ENCODE peak calls at places on chromosomes 6 and 20, in six cellular contexts. B is testis, M is Panc1, J is HepG2, K is cardiac muscle cell, R is mammary epithelial cell. L is an unnamed sample.

GRCh38 chr6:116215414-116215813 is 38.5 kb downstream of the TSPYL4 start:
- DNase-seq in M (peak; percentile 30), R (no peak), J (no peak), K (no peak), B (no peak), L (no peak)

GRCh38 chr6:108895591-108895990 is 47.4 kb downstream of the ARMC2 start:
- DNase-seq in K (no peak), B (no peak), M (no peak), R (no peak), J (no peak), L (no peak)

GRCh38 chr20:51486197-51487005 is 56.1 kb downstream of the NFATC2 start:
- DNase-seq in J (no peak), K (no peak), M (no peak), B (no peak), R (no peak), L (no peak)

GRCh38 chr6:42136508-42137191 is 5.8 kb downstream of the C6orf132 start:
- DNase-seq in M (no peak), K (peak; percentile 51), J (peak; percentile 61), B (no peak), R (peak; percentile 81), L (no peak)

GRCh38 chr6:41377071-41377470 is 41.7 kb downstream of the NCR2 start:
- DNase-seq in J (no peak), B (no peak), M (no peak), R (no peak), K (no peak), L (no peak)

GRCh38 chr6:151400473-151400872 is 9.1 kb upstream of the ZBTB2 start:
- DNase-seq in B (no peak), R (peak; percentile 10), M (no peak), J (no peak), K (no peak), L (no peak)

GRCh38 chr6:90947184-90948064 is 360.6 kb upstream of the MAP3K7 start:
- DNase-seq in R (no peak), J (no peak), M (no peak), K (no peak), B (no peak), L (no peak)

GRCh38 chr6:132084811-132085509 is 133.8 kb upstream of the CCN2 start:
- DNase-seq in M (peak; percentile 50), R (peak; percentile 69), K (peak; percentile 14), J (no peak), B (no peak), L (no peak)

GRCh38 chr6:138795809-138796469 is at the start of gene ECT2L:
- DNase-seq in R (peak; percentile 40), K (peak; percentile 35), M (no peak), J (no peak), B (peak; percentile 47), L (peak; percentile 80)

GRCh38 chr6:2818593-2818992 is 23.1 kb downstream of the SERPINB1 start:
- DNase-seq in M (no peak), J (no peak), K (no peak), B (no peak), R (peak; percentile 84), L (no peak)

DNA sequence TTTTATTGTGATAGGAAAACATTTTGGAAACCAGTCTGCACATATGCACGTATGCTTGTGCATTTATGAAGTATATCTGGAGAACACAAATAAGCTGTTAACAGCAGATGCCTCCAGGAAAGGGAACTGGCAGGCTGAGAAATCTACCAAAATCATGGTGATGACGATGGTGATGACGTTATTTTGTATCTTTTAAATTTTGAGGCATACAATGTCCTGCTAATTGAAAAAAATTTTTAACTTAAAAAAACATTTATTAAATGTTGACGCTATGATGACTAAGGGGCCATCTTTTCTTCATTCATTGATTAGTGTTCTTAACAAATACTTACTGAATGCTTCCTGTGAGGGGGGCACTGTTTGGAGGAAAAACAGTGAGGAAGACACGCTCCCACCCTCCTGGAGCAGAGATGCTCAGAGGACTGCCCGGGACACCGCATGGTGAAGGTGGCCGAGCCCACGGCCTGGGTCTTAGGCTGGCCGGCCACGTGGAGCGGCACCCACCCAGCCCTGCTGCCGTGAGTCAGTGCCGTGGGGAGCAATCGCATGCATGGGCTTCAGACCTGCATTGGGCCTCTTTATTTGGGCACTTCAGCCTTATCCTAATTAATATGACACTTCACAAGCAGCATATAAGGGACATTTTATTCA is 15.9 kb upstream of the ENTPD6 start:
- DNase-seq in J (no peak), M (no peak), R (no peak), B (no peak), K (no peak), L (no peak)
- TF ChIP-seq CTCF in J (no peak), M (peak; percentile 51), R (no peak), B (no peak), K (no peak), L (no peak)

GRCh38 chr6:149400050-149400449 is at the start of gene SUMO4:
- DNase-seq in K (no peak), M (no peak), J (no peak), R (no peak), B (no peak), L (no peak)
- H3K4me1 ChIP-seq in K (no peaks in the 10 kb centered on the region), M (no peaks in the 10 kb centered on the region), J (no peaks in the 10 kb centered on the region), R (peaks cover 5% of the 10 kb centered on the region), B (no peaks in the 10 kb centered on the region), L (no peaks in the 10 kb centered on the region)

GRCh38 chr6:111724505-111724904 is 118.8 kb upstream of the TRAF3IP2 start:
- DNase-seq in K (no peak), J (no peak), R (no peak), M (no peak), B (no peak), L (no peak)

GRCh38 chr6:111725446-111726112 is 119.9 kb upstream of the TRAF3IP2 start:
- DNase-seq in J (no peak), K (no peak), B (no peak), R (no peak), M (no peak), L (peak; percentile 79)

GRCh38 chr6:111730835-111731234 is 125.2 kb upstream of the TRAF3IP2 start:
- DNase-seq in B (peak; percentile 51), R (no peak), M (no peak), J (no peak), K (no peak), L (no peak)

GRCh38 chr6:111727041-111727440 is 121.4 kb upstream of the TRAF3IP2 start:
- DNase-seq in B (no peak), K (no peak), R (no peak), J (no peak), M (no peak), L (no peak)

DNA sequence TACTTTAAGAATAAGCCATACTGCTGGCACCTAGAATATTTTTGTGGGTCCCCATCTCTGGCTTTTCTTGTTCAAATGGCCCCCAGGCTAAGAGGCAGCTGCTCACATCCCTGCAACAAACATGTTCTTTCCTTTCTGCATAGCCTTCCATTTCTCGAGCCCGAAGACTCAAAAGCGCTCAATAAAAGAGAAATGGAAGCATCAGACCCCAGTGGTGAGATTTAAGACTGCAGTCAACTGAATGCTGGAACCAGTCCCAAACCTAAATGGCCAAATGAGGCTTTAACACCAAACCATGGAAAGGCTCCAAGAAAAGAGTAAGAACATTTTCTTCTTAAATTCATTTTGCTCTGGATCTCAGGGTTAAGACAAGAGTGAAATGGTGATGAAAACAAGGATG is 122.1 kb upstream of the TRAF3IP2 start:
- DNase-seq in B (no peak), K (no peak), R (no peak), M (no peak), J (no peak), L (no peak)
- TF ChIP-seq CTCF in B (peak; percentile 38), K (peak; percentile 44), R (peak; percentile 33), M (peak; percentile 44), J (no peak), L (peak; percentile 12)

DNA sequence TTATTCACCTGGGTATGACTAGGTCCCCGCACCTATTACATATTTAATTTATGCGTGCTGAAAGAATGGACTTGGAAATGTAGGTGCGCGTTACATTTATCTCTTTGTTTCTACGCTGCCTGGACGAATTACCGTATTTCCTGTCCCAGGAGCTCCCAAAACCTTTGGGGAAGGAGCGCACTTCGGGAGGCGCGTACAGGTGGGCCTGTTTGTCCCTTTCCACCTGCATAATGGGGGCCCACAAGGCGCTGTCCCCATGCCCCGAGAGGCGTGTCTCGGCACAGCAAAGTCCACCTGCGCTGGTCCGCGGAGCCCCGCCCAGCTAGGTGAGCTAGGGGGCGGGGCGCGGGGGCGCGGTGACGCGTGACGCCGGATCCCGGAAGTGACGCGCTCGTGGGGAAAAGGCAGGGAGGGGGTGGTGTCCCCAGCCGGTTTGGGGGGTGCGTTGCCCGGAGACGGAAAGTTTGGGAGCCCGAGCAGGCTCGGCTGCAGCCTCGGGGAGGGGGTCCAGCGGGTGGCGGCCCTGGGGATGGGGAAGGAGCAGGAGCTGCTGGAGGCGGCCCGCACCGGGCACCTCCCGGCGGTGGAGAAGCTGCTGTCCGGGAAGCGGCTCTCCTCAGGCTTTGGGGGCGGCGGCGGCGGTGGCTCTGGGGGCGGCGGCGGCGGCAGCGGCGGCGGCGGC is at the start of gene ANKS1A:
- DNase-seq in J (peak; percentile 76), K (peak; percentile 83), R (peak; percentile 81), M (no peak), B (peak; percentile 94), L (peak; percentile 84)
- H3K4me1 ChIP-seq in J (peaks cover 55% of the 10 kb centered on the region), K (peaks cover 6% of the 10 kb centered on the region), R (peaks cover 14% of the 10 kb centered on the region), M (peaks cover 8% of the 10 kb centered on the region), B (peaks cover 3% of the 10 kb centered on the region), L (peaks cover 10% of the 10 kb centered on the region)

GRCh38 chr20:32019156-32019510 is 8.9 kb downstream of the CCM2L start:
- DNase-seq in B (no peak), K (peak; percentile 52), R (no peak), J (no peak), M (no peak), L (peak; percentile 38)
- TF ChIP-seq CTCF in B (no peak), K (no peak), R (no peak), J (peak; percentile 35), M (peak; percentile 81), L (no peak)

DNA sequence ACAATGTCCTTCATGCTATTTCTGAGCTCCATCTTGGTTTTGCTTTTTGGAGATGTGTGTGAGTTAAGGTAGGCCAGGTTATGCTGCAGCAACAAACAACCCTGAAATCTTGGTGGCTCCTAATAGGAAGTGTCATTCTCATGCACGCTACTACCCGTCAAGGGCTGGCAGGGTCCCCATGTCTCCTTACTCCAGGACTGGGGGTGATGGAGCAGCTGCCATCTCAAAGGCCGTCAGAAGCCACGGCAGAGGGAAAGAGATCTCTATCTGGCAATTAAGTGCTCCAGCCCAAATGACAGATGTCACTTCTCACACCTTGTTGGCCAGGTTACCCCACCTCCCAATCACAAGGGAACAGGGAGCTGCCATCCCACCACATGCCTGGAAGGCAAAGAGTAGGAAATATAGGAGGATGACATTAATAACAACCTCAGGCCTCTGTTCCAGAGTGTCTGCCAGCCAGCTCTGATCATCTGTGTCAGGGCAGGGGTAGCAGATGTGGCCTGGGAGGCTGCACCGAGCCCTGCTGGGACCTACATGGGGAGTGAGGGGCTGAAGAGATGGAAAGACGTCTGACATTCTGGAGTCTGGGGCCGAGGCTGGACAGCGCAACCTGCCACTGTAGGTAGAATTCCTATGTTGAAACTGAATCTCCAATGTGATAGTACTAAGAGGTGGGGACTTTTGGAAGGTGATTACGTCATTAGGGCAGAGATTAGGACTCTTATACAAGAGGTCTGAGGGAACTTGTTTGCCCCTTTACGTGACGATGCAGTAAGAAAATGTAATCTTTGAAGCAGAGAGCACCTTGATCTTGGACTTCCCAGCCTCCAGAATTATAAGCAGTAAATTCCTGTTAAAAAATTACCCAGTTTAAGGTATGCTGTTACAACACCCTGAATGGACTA is 4.8 kb upstream of the SDCBP2 start:
- DNase-seq in B (no peak), K (no peak), R (no peak), J (no peak), M (no peak), L (no peak)
- H3K4me1 ChIP-seq in B (peaks cover 16% of the 10 kb centered on the region), K (no peaks in the 10 kb centered on the region), R (peaks cover 38% of the 10 kb centered on the region), J (peaks cover 40% of the 10 kb centered on the region), M (peaks cover 24% of the 10 kb centered on the region), L (no peaks in the 10 kb centered on the region)

DNA sequence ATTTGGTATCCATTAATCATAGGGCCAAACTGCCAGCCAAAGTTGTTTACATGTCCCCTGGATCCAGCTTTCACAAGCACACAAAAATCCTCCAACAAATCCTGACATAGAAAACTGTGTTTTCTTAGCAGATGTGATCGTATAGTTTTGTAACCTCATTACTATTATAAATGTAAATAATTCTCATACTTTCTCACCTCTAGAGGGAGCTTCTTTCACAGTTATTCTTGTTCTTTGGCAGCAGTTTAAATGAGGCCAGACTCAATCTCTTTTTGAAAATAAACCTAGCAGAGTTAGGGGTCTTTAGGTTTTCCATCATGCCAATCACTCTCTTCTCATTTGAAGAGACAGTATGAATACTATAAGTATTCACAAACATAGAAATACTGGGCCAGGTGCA is 17.0 kb upstream of the ZNF318 start:
- DNase-seq in J (peak; percentile 21), R (no peak), M (no peak), K (no peak), B (no peak), L (no peak)
- TF ChIP-seq CTCF in J (peak; percentile 38), R (peak; percentile 16), M (no peak), K (no peak), B (peak; percentile 19), L (peak; percentile 29)